ENCODE peak calls at places on chromosomes 6 and 20, in four cellular contexts. L is effector memory CD4-positive, alpha-beta T cell; R is IMR-90; W is GM23338. G is an unnamed sample. For H3K4me1, the result is how much of the 10 kb centered on the place peaks cover.

GRCh38 chr20:433300-433975 is 25.3 kb downstream of the RBCK1 start:
- DNase-seq in L (peak), R (no peak), W (no peak), G (peak)

GRCh38 chr6:160014869-160015182 is 45.9 kb downstream of the IGF2R start:
- DNase-seq in L (no peak), R (no peak), W (no peak), G (no peak)

GRCh38 chr6:116106146-116106545 is 5.5 kb downstream of the NT5DC1 start:
- DNase-seq in L (no peak), R (no peak), W (no peak), G (no peak)

GRCh38 chr6:107489636-107490567 is at the start of gene SOBP:
- DNase-seq in L (peak), R (peak), W (peak), G (peak)

GRCh38 chr6:87826376-87826775 is 124.3 kb upstream of the AKIRIN2 start:
- DNase-seq in L (no peak), R (peak), W (no peak), G (no peak)

GRCh38 chr6:169906741-169907418 is 155.5 kb downstream of the ERMARD start:
- DNase-seq in L (no peak), R (no peak), W (no peak), G (no peak)

GRCh38 chr6:130365166-130366010 is 429 bp upstream of the TMEM200A start:
- DNase-seq in L (peak), R (peak), W (peak), G (peak)

GRCh38 chr6:146135167-146135566 is 106.3 kb downstream of the GRM1 start:
- DNase-seq in L (no peak), R (no peak), W (no peak), G (no peak)

GRCh38 chr20:47499053-47499452 is 2.6 kb upstream of the NCOA3 start:
- DNase-seq in L (no peak), R (no peak), W (no peak), G (no peak)

GRCh38 chr6:10399451-10399850 is 15.4 kb downstream of the TFAP2A start:
- DNase-seq in L (no peak), R (no peak), W (no peak), G (no peak)

GRCh38 chr20:835220-836045 is 1.9 kb downstream of the FAM110A start:
- DNase-seq in L (no peak), R (no peak), W (no peak), G (no peak)

GRCh38 chr6:54115966-54116365 is 4.7 kb downstream of the MLIP start:
- DNase-seq in L (no peak), R (no peak), W (no peak), G (no peak)

GRCh38 chr20:45860573-45861011 is 3.2 kb downstream of the ZSWIM3 start:
- DNase-seq in L (no peak), R (peak), W (no peak), G (no peak)

GRCh38 chr20:20465259-20465658 is 97.4 kb downstream of the INSM1 start:
- DNase-seq in L (no peak), R (no peak), W (peak), G (no peak)

GRCh38 chr20:46050444-46050843 is 21.4 kb downstream of the SLC12A5 start:
- DNase-seq in L (no peak), R (no peak), W (no peak), G (no peak)

GRCh38 chr6:140208286-140208685 is 833.8 kb upstream of the CITED2 start:
- DNase-seq in L (no peak), R (no peak), W (no peak), G (no peak)

GRCh38 chr6:26457407-26457795 is 354 bp upstream of the BTN2A1 start:
- DNase-seq in L (no peak), R (no peak), W (peak), G (peak)

GRCh38 chr6:53956068-53956711 is 155.1 kb upstream of the MLIP start:
- DNase-seq in L (no peak), R (peak), W (peak), G (no peak)

GRCh38 chr20:4953881-4954280 is 47.4 kb downstream of the SLC23A2 start:
- DNase-seq in L (no peak), R (peak), W (no peak), G (no peak)

GRCh38 chr6:10391299-10391630 is 23.6 kb downstream of the TFAP2A start:
- DNase-seq in L (no peak), R (no peak), W (no peak), G (no peak)

GRCh38 chr20:367486-367887 is 13.1 kb upstream of the TRIB3 start:
- DNase-seq in L (no peak), R (no peak), W (no peak), G (no peak)

GRCh38 chr20:37777556-37777955 is 83.7 kb downstream of the CTNNBL1 start:
- DNase-seq in L (no peak), R (peak), W (no peak), G (no peak)

DNA sequence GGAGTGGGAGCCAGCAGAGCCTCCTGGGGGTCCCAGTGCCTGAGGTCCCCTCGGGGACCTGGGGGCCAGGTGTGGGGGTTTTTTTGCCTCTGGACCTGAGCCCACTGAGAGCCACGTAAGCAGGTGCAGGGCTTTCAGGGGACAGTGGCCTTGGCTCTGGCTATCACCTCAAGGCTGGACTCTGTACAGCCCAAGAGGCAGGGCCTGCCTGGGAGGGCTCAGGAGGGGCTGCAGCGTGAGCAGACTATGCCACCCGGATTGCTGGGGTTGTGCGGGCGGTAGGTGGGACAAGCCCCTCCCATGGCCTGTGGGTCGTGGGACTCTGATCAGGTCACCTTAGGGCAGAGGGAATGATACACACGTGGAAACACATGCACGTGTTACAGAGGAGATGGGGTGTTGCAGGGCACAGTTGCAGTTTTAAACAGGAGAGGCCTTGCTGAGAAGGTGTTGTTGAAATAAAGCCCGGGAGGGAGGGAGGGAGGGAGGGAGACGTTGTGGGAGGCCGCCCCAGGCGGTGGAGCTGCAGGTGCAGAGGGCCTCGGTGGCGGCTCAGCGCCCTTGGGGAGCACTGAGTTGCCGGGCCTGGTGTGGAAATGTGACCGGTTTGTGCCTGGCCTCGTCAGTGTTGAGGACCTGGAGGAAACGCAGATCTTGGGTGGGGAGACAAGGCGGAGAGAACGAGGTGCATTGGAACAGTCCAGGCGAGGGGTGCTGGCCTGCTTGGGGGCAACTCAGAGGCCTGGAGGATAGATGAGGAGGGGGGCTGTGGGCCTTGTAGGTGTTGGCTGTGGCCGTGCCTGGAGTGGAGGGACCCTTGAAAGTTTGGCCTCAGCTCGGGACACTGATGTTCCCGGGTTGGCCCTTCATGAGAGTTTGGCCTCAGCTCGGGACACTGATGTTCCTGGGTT is 2.3 kb downstream of the TCEA2 start:
- DNase-seq in L (no peak), R (no peak), W (no peak), G (peak)
- H3K4me1 ChIP-seq in L (half or more), R (under half), W (under half), G (half or more)

GRCh38 chr20:21517566-21518277 is 3.9 kb upstream of the NKX2-2 start:
- DNase-seq in L (no peak), R (no peak), W (peak), G (no peak)
- H3K4me1 ChIP-seq in L (under half), R (under half), W (half or more), G (half or more)

GRCh38 chr6:7161845-7162244 is 54.1 kb downstream of the RREB1 start:
- DNase-seq in L (no peak), R (no peak), W (no peak), G (no peak)
- H3K4me1 ChIP-seq in L (under half), R (under half), W (under half), G (under half)

GRCh38 chr20:25538838-25539665 is 46.3 kb downstream of the NINL start:
- DNase-seq in L (no peak), R (no peak), W (no peak), G (no peak)

GRCh38 chr20:25540273-25540672 is 45.1 kb downstream of the NINL start:
- DNase-seq in L (no peak), R (no peak), W (peak), G (no peak)

GRCh38 chr20:25539742-25540201 is 45.6 kb downstream of the NINL start:
- DNase-seq in L (no peak), R (peak), W (no peak), G (no peak)

GRCh38 chr20:25534845-25535244 is 50.5 kb downstream of the NINL start:
- DNase-seq in L (no peak), R (no peak), W (no peak), G (no peak)

DNA sequence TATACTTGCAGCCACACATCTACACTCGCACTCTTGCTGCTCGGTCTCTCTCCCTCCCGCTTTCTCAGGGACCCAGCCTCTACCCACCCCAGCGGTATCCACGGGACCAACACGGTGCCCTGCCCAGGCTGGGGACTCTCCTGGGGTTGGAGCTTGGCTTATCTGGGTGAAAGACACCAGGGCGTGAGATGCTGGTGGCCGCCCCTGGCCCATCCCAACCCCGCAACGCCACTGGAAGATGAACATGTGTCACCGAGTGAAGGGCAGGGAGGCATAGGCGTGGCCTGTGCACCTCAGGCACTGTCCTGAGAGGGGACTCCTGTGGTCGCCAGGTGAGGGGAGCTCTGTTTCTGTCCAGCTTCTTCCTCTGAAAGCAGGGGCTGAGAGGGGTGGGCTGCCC is 47.4 kb downstream of the NINL start:
- DNase-seq in L (no peak), R (no peak), W (no peak), G (no peak)
- H3K4me1 ChIP-seq in L (under half), R (under half), W (under half), G (under half)

GRCh38 chr6:15234068-15234758 is 11.7 kb upstream of the JARID2 start:
- DNase-seq in L (no peak), R (no peak), W (no peak), G (no peak)
- H3K4me1 ChIP-seq in L (under half), R (under half), W (under half), G (under half)

GRCh38 chr20:48827880-48828733 is at the start of gene PREX1:
- DNase-seq in L (peak), R (peak), W (peak), G (peak)
- H3K4me1 ChIP-seq in L (under half), R (under half), W (under half), G (under half)

DNA sequence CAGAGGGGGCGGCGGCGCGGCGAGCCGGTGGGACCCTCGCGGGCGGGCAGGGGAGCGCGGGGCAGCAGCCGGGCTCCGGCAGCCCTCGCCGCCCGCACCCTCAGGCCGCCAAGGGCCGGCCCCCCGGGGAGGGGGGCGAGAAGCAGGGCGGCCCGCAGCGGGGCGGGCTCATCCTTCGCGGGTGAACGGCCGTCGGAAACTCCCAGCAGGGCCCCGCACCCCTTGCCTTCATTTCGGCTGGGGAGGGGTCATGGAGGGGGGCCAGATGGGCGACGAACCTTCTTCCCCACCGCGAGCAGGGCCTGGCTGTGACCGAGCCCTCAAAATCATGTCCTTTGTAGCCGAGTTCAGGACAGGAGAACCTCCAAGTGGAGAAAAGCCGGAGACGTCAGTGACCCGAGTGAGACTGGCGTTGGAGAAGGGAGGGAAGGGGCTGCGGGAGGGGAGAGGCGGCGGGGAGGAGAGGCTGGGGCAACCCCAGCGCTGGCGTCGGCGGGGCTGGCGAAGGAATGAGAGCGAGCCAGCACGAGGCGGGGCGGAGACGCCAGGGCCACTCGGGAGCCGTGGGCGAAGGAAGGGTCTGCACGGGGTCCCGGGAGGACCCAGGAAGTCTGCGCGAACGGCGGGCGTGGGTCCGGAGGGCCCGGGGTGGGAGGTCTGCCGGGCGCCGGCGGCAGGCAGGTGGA is 596 bp upstream of the FOXC1 start:
- DNase-seq in L (no peak), R (peak), W (peak), G (no peak)
- H3K4me1 ChIP-seq in L (half or more), R (under half), W (under half), G (half or more)

GRCh38 chr6:37180075-37180474 is 10.1 kb downstream of the PIM1 start:
- DNase-seq in L (no peak), R (no peak), W (no peak), G (no peak)
- H3K4me1 ChIP-seq in L (under half), R (under half), W (under half), G (half or more)

GRCh38 chr6:33714385-33715040 is 3.0 kb upstream of the UQCC2 start:
- DNase-seq in L (no peak), R (no peak), W (no peak), G (no peak)
- H3K4me1 ChIP-seq in L (under half), R (under half), W (under half), G (under half)

GRCh38 chr6:161027385-161027784 is 35.8 kb downstream of the MAP3K4 start:
- DNase-seq in L (no peak), R (no peak), W (no peak), G (no peak)
- H3K4me1 ChIP-seq in L (under half), R (under half), W (under half), G (under half)